ENCODE peak calls at places on chromosomes 16 and 17, in four cellular contexts. One of them, this sample, is unnamed.
A peak's percentile ranks its signal among the peaks of the same experiment; 100 is the strongest.

GRCh38 chr16:67538666-67539101 is 10.1 kb downstream of the RIPOR1 start:
- DNase-seq in HCT116: no peak
- DNase-seq in GM23338: peak; percentile 42
- DNase-seq in HepG2: no peak
- DNase-seq in this sample: no peak

GRCh38 chr17:57121308-57122042 is 36.4 kb downstream of the AKAP1 start:
- DNase-seq in HCT116: no peak
- DNase-seq in GM23338: peak; percentile 81
- DNase-seq in HepG2: no peak
- DNase-seq in this sample: no peak

GRCh38 chr17:64133546-64134215 is 3.7 kb upstream of the ERN1 start:
- DNase-seq in HCT116: peak; percentile 75
- DNase-seq in GM23338: peak; percentile 83
- DNase-seq in HepG2: peak; percentile 81
- DNase-seq in this sample: peak; percentile 57

GRCh38 chr16:87060026-87060986 is 256.9 kb downstream of the C16orf95 start:
- DNase-seq in HCT116: no peak
- DNase-seq in GM23338: peak; percentile 50
- DNase-seq in HepG2: no peak
- DNase-seq in this sample: no peak

GRCh38 chr17:49567871-49568694 is 7.6 kb upstream of the NXPH3 start:
- DNase-seq in HCT116: peak; percentile 81
- DNase-seq in GM23338: peak; percentile 88
- DNase-seq in HepG2: peak; percentile 82
- DNase-seq in this sample: no peak

GRCh38 chr17:79797492-79798295 is 817 bp upstream of the CBX8 start:
- DNase-seq in HCT116: no peak
- DNase-seq in GM23338: no peak
- DNase-seq in HepG2: no peak
- DNase-seq in this sample: no peak

GRCh38 chr17:81884968-81885367 is 6.4 kb downstream of the ALYREF start:
- DNase-seq in HCT116: no peak
- DNase-seq in GM23338: no peak
- DNase-seq in HepG2: no peak
- DNase-seq in this sample: no peak

GRCh38 chr17:49565948-49566491 is 9.7 kb upstream of the NXPH3 start:
- DNase-seq in HCT116: no peak
- DNase-seq in GM23338: no peak
- DNase-seq in HepG2: no peak
- DNase-seq in this sample: no peak

GRCh38 chr16:6374816-6375215 is 957.8 kb upstream of the RBFOX1 start:
- DNase-seq in HCT116: no peak
- DNase-seq in GM23338: peak; percentile 6
- DNase-seq in HepG2: no peak
- DNase-seq in this sample: no peak

GRCh38 chr17:54521137-54521536 is 379.5 kb upstream of the TOM1L1 start:
- DNase-seq in HCT116: no peak
- DNase-seq in GM23338: no peak
- DNase-seq in HepG2: no peak
- DNase-seq in this sample: no peak

GRCh38 chr16:66580605-66581209 is 1.4 kb downstream of the CMTM2 start:
- DNase-seq in HCT116: no peak
- DNase-seq in GM23338: peak; percentile 65
- DNase-seq in HepG2: peak; percentile 16
- DNase-seq in this sample: no peak

GRCh38 chr17:82064433-82065192 is 991 bp downstream of the DUS1L start:
- DNase-seq in HCT116: no peak
- DNase-seq in GM23338: peak; percentile 24
- DNase-seq in HepG2: peak; percentile 38
- DNase-seq in this sample: no peak

GRCh38 chr16:7650446-7650845 is 317.8 kb downstream of the RBFOX1 start:
- DNase-seq in HCT116: no peak
- DNase-seq in GM23338: no peak
- DNase-seq in HepG2: no peak
- DNase-seq in this sample: no peak

GRCh38 chr17:4642286-4642685 is 808 bp upstream of the ALOX15 start:
- DNase-seq in HCT116: no peak
- DNase-seq in GM23338: no peak
- DNase-seq in HepG2: no peak
- DNase-seq in this sample: no peak

GRCh38 chr17:45732926-45733505 is 51.1 kb upstream of the CRHR1 start:
- DNase-seq in HCT116: no peak
- DNase-seq in GM23338: no peak
- DNase-seq in HepG2: no peak
- DNase-seq in this sample: no peak

GRCh38 chr16:57840833-57841232 is 38.5 kb upstream of the KIFC3 start:
- DNase-seq in HCT116: no peak
- DNase-seq in GM23338: no peak
- DNase-seq in HepG2: peak; percentile 89
- DNase-seq in this sample: no peak

DNA sequence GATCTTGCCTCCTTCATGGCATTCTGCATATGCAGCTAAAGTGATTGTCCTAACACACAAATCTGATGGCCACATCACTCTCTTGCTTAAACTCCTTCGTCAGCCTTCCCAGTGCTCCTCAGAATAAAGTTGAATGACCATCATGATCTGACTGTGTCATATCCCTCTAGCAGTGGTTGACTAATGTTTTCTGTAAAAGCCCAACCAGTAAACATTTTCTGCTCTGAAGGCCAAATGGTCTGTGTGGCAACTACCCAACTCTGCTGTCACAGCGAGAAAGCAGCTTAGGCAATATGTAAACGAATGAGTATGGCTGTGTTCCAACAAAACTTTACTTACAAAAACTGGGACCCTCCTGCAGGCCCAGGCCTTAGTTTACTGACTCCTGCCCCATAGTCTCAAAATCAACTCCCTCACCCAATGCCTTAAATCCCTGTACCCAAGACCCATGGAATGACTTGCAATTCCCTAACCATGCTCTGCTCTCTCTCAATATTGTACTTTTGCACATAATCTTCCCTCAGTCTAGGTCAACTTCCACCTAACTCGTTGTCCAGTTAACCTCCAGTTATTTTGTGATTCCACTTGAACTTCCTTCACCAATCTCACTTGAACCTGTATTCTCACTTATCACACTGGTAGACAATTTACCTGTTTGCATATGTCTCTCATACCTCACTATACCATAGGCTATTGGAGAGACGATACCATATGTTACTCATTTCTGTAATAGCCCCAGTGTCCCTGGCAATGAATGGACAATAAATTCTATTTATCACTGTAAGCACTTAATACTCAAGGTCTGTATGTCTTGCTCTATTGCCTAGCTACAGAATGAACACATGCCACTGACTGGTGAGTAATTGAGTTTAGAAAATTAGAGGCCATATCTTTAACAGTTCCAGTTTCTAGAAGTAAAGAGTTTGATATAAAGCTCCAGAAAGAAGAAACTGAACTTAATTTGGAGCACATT is 29.1 kb downstream of the TMEM100 start:
- DNase-seq in HCT116: no peak
- DNase-seq in GM23338: no peak
- DNase-seq in HepG2: no peak
- DNase-seq in this sample: no peak
- TF ChIP-seq REST in HCT116: no peak
- TF ChIP-seq REST in GM23338: no peak
- TF ChIP-seq REST in HepG2: no peak
- TF ChIP-seq REST in this sample: no peak

GRCh38 chr17:70344356-70345060 is 175.2 kb downstream of the KCNJ2 start:
- DNase-seq in HCT116: no peak
- DNase-seq in GM23338: no peak
- DNase-seq in HepG2: no peak
- DNase-seq in this sample: no peak
- H3K4me3 ChIP-seq in HCT116: no peak overlapping the region
- H3K4me3 ChIP-seq in GM23338: no peak overlapping the region
- H3K4me3 ChIP-seq in HepG2: no peak overlapping the region
- H3K4me3 ChIP-seq in this sample: no peak overlapping the region

GRCh38 chr17:72034000-72034399 is 86.8 kb upstream of the SOX9 start:
- DNase-seq in HCT116: no peak
- DNase-seq in GM23338: no peak
- DNase-seq in HepG2: no peak
- DNase-seq in this sample: no peak

GRCh38 chr17:72033311-72033710 is 87.5 kb upstream of the SOX9 start:
- DNase-seq in HCT116: no peak
- DNase-seq in GM23338: no peak
- DNase-seq in HepG2: no peak
- DNase-seq in this sample: no peak

GRCh38 chr17:72031219-72031906 is 89.5 kb upstream of the SOX9 start:
- DNase-seq in HCT116: no peak
- DNase-seq in GM23338: no peak
- DNase-seq in HepG2: no peak
- DNase-seq in this sample: no peak

GRCh38 chr17:72025113-72025512 is 95.7 kb upstream of the SOX9 start:
- DNase-seq in HCT116: no peak
- DNase-seq in GM23338: no peak
- DNase-seq in HepG2: no peak
- DNase-seq in this sample: no peak

GRCh38 chr17:72030067-72030899 is 90.5 kb upstream of the SOX9 start:
- DNase-seq in HCT116: no peak
- DNase-seq in GM23338: peak; percentile 94
- DNase-seq in HepG2: peak; percentile 16
- DNase-seq in this sample: no peak
- TF ChIP-seq POLR2AphosphoS5 in HCT116: no peak
- TF ChIP-seq POLR2AphosphoS5 in GM23338: no peak
- TF ChIP-seq POLR2AphosphoS5 in HepG2: no peak
- TF ChIP-seq POLR2AphosphoS5 in this sample: no peak

GRCh38 chr17:67440311-67441051 is 63.4 kb downstream of the PITPNC1 start:
- DNase-seq in HCT116: no peak
- DNase-seq in GM23338: no peak
- DNase-seq in HepG2: no peak
- DNase-seq in this sample: no peak
- TF ChIP-seq REST in HCT116: no peak
- TF ChIP-seq REST in GM23338: no peak
- TF ChIP-seq REST in HepG2: no peak
- TF ChIP-seq REST in this sample: no peak

GRCh38 chr16:3858809-3859208 is 21.7 kb downstream of the CREBBP start:
- DNase-seq in HCT116: no peak
- DNase-seq in GM23338: no peak
- DNase-seq in HepG2: no peak
- DNase-seq in this sample: no peak

GRCh38 chr16:3856367-3857141 is 24.0 kb downstream of the CREBBP start:
- DNase-seq in HCT116: no peak
- DNase-seq in GM23338: peak; percentile 60
- DNase-seq in HepG2: no peak
- DNase-seq in this sample: no peak

GRCh38 chr16:3854740-3855139 is 25.8 kb downstream of the CREBBP start:
- DNase-seq in HCT116: no peak
- DNase-seq in GM23338: no peak
- DNase-seq in HepG2: no peak
- DNase-seq in this sample: peak; percentile 55

GRCh38 chr16:3857189-3858013 is 23.1 kb downstream of the CREBBP start:
- DNase-seq in HCT116: no peak
- DNase-seq in GM23338: no peak
- DNase-seq in HepG2: peak; percentile 89
- DNase-seq in this sample: peak; percentile 93

GRCh38 chr16:3855142-3855541 is 25.4 kb downstream of the CREBBP start:
- DNase-seq in HCT116: no peak
- DNase-seq in GM23338: no peak
- DNase-seq in HepG2: no peak
- DNase-seq in this sample: no peak
- H3K4me3 ChIP-seq in HCT116: no peak overlapping the region
- H3K4me3 ChIP-seq in GM23338: no peak overlapping the region
- H3K4me3 ChIP-seq in HepG2: no peak overlapping the region
- H3K4me3 ChIP-seq in this sample: no peak overlapping the region

DNA sequence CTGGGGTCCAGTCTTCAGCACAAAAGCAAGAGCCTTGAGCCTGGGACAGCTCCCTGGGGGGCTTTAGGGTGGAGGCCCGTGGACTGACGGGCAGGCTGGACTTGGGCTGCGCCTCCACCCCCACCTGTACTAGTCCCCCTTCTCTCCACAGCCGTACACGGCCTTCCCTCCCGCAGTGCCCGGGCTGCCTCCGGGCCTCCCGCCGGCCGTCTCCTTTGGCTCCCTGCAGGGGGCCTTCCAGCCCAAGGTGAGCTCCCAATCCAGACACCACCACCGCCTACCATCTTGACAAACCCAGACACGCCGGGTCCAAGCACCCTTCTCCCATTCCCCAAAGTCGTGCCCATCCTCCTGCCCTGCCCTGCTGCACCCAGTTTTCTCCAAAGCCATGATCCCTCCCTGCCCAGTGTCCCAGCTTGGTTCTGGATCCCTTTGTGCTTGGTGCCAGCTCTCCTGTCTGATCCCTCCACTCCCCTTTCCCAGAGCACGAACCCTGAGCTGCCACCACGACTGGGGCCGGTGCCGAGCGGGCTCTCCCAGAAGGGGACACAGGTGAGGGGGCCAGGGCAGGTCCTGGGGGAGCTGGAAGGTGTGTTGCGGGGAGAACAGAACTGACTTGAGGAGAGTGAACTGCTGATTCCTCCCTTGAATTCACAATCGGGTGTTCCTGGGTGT is 7.1 kb downstream of the FBRS start:
- DNase-seq in HCT116: no peak
- DNase-seq in GM23338: no peak
- DNase-seq in HepG2: no peak
- DNase-seq in this sample: no peak
- TF ChIP-seq POLR2AphosphoS5 in HCT116: no peak
- TF ChIP-seq POLR2AphosphoS5 in GM23338: no peak
- TF ChIP-seq POLR2AphosphoS5 in HepG2: no peak
- TF ChIP-seq POLR2AphosphoS5 in this sample: no peak

This sample was measured in HL-60.